ENCODE peak calls at places on chromosomes 11 and 22, in five cellular contexts. One of them, this sample, is unnamed. For H3K4me1, the result is how much of the 10 kb centered on the place peaks cover.

GRCh38 chr22:35399114-35399677 is 744 bp upstream of the MCM5 start:
- DNase-seq in stomach: no peak
- DNase-seq in IMR-90: no peak
- DNase-seq in HAP-1: no peak
- DNase-seq in kidney: peak
- DNase-seq in this sample: no peak

GRCh38 chr11:73598719-73599379 is 937 bp upstream of the FAM168A start:
- DNase-seq in stomach: no peak
- DNase-seq in IMR-90: no peak
- DNase-seq in HAP-1: no peak
- DNase-seq in kidney: no peak
- DNase-seq in this sample: no peak

GRCh38 chr11:284081-285020 is 4.6 kb upstream of the PGGHG start:
- DNase-seq in stomach: no peak
- DNase-seq in IMR-90: no peak
- DNase-seq in HAP-1: peak
- DNase-seq in kidney: peak
- DNase-seq in this sample: no peak

GRCh38 chr11:117796456-117797428 is at the start of gene DSCAML1:
- DNase-seq in stomach: no peak
- DNase-seq in IMR-90: no peak
- DNase-seq in HAP-1: no peak
- DNase-seq in kidney: peak
- DNase-seq in this sample: peak

GRCh38 chr11:121769191-121769590 is 316.4 kb upstream of the SORL1-AS1 start:
- DNase-seq in stomach: no peak
- DNase-seq in IMR-90: no peak
- DNase-seq in HAP-1: no peak
- DNase-seq in kidney: no peak
- DNase-seq in this sample: no peak

GRCh38 chr11:11349870-11350325 is 3.2 kb downstream of the CSNK2A3 start:
- DNase-seq in stomach: no peak
- DNase-seq in IMR-90: peak
- DNase-seq in HAP-1: no peak
- DNase-seq in kidney: no peak
- DNase-seq in this sample: no peak

GRCh38 chr22:28710112-28710888 is 30.7 kb upstream of the TTC28 start:
- DNase-seq in stomach: no peak
- DNase-seq in IMR-90: peak
- DNase-seq in HAP-1: no peak
- DNase-seq in kidney: no peak
- DNase-seq in this sample: no peak

GRCh38 chr11:57568330-57568766 is 876 bp upstream of the UBE2L6 start:
- DNase-seq in stomach: no peak
- DNase-seq in IMR-90: peak
- DNase-seq in HAP-1: peak
- DNase-seq in kidney: no peak
- DNase-seq in this sample: peak

GRCh38 chr11:1397146-1397861 is 7.6 kb downstream of the BRSK2 start:
- DNase-seq in stomach: no peak
- DNase-seq in IMR-90: no peak
- DNase-seq in HAP-1: no peak
- DNase-seq in kidney: no peak
- DNase-seq in this sample: no peak

GRCh38 chr11:69878144-69878883 is 59.1 kb upstream of the FGF3 start:
- DNase-seq in stomach: no peak
- DNase-seq in IMR-90: no peak
- DNase-seq in HAP-1: no peak
- DNase-seq in kidney: peak
- DNase-seq in this sample: peak

GRCh38 chr22:49208003-49208402 is 619.7 kb downstream of the BRD1 start:
- DNase-seq in stomach: peak
- DNase-seq in IMR-90: no peak
- DNase-seq in HAP-1: peak
- DNase-seq in kidney: peak
- DNase-seq in this sample: no peak

GRCh38 chr11:94595061-94595460 is 27.9 kb downstream of the PIWIL4 start:
- DNase-seq in stomach: no peak
- DNase-seq in IMR-90: no peak
- DNase-seq in HAP-1: no peak
- DNase-seq in kidney: no peak
- DNase-seq in this sample: no peak

GRCh38 chr11:109680127-109680526 is 258.1 kb downstream of the C11orf87 start:
- DNase-seq in stomach: no peak
- DNase-seq in IMR-90: peak
- DNase-seq in HAP-1: no peak
- DNase-seq in kidney: no peak
- DNase-seq in this sample: no peak

GRCh38 chr11:132088551-132088950 is 718.1 kb downstream of the NTM start:
- DNase-seq in stomach: no peak
- DNase-seq in IMR-90: no peak
- DNase-seq in HAP-1: no peak
- DNase-seq in kidney: no peak
- DNase-seq in this sample: no peak

GRCh38 chr11:69122642-69123431 is 32.9 kb upstream of the SMIM38 start:
- DNase-seq in stomach: peak
- DNase-seq in IMR-90: peak
- DNase-seq in HAP-1: peak
- DNase-seq in kidney: peak
- DNase-seq in this sample: peak

GRCh38 chr11:125952973-125953372 is 7.1 kb downstream of the VSIG10L2 start:
- DNase-seq in stomach: peak
- DNase-seq in IMR-90: no peak
- DNase-seq in HAP-1: no peak
- DNase-seq in kidney: no peak
- DNase-seq in this sample: no peak

GRCh38 chr11:69697861-69698260 is 6.0 kb downstream of the FGF19 start:
- DNase-seq in stomach: no peak
- DNase-seq in IMR-90: no peak
- DNase-seq in HAP-1: no peak
- DNase-seq in kidney: no peak
- DNase-seq in this sample: no peak

GRCh38 chr11:3058753-3059664 is 1.8 kb upstream of the CARS1 start:
- DNase-seq in stomach: no peak
- DNase-seq in IMR-90: peak
- DNase-seq in HAP-1: no peak
- DNase-seq in kidney: peak
- DNase-seq in this sample: no peak

GRCh38 chr11:84398017-84398626 is 1112.0 kb upstream of the CCDC90B start:
- DNase-seq in stomach: no peak
- DNase-seq in IMR-90: peak
- DNase-seq in HAP-1: peak
- DNase-seq in kidney: no peak
- DNase-seq in this sample: no peak

GRCh38 chr11:111911563-111912401 is at the start of gene CRYAB:
- DNase-seq in stomach: peak
- DNase-seq in IMR-90: peak
- DNase-seq in HAP-1: no peak
- DNase-seq in kidney: peak
- DNase-seq in this sample: no peak

GRCh38 chr22:49930128-49930527 is 11.7 kb downstream of the CRELD2 start:
- DNase-seq in stomach: no peak
- DNase-seq in IMR-90: no peak
- DNase-seq in HAP-1: no peak
- DNase-seq in kidney: no peak
- DNase-seq in this sample: no peak

GRCh38 chr11:57645716-57646085 is 4.0 kb downstream of the YPEL4 start:
- DNase-seq in stomach: no peak
- DNase-seq in IMR-90: no peak
- DNase-seq in HAP-1: no peak
- DNase-seq in kidney: no peak
- DNase-seq in this sample: no peak

GRCh38 chr11:35046606-35047005 is 92.4 kb upstream of the CD44 start:
- DNase-seq in stomach: no peak
- DNase-seq in IMR-90: no peak
- DNase-seq in HAP-1: no peak
- DNase-seq in kidney: no peak
- DNase-seq in this sample: no peak

GRCh38 chr22:19811211-19811621 is 43.5 kb downstream of the GNB1L start:
- DNase-seq in stomach: no peak
- DNase-seq in IMR-90: no peak
- DNase-seq in HAP-1: no peak
- DNase-seq in kidney: peak
- DNase-seq in this sample: no peak

GRCh38 chr11:128515766-128516466 is 71.4 kb downstream of the ETS1 start:
- DNase-seq in stomach: no peak
- DNase-seq in IMR-90: no peak
- DNase-seq in HAP-1: no peak
- DNase-seq in kidney: no peak
- DNase-seq in this sample: no peak

GRCh38 chr11:63682045-63682915 is 980 bp downstream of the RTN3 start:
- DNase-seq in stomach: no peak
- DNase-seq in IMR-90: no peak
- DNase-seq in HAP-1: peak
- DNase-seq in kidney: no peak
- DNase-seq in this sample: no peak

GRCh38 chr22:27323646-27324045 is 477.9 kb downstream of the MN1 start:
- DNase-seq in stomach: no peak
- DNase-seq in IMR-90: no peak
- DNase-seq in HAP-1: no peak
- DNase-seq in kidney: no peak
- DNase-seq in this sample: no peak

GRCh38 chr11:62542750-62543567 is 3.6 kb downstream of the AHNAK start:
- DNase-seq in stomach: peak
- DNase-seq in IMR-90: peak
- DNase-seq in HAP-1: peak
- DNase-seq in kidney: peak
- DNase-seq in this sample: peak
- H3K4me1 ChIP-seq in stomach: half or more
- H3K4me1 ChIP-seq in IMR-90: half or more
- H3K4me1 ChIP-seq in HAP-1: under half
- H3K4me1 ChIP-seq in kidney: under half
- H3K4me1 ChIP-seq in this sample: under half

GRCh38 chr22:17569971-17570511 is 6.7 kb downstream of the SLC25A18 start:
- DNase-seq in stomach: no peak
- DNase-seq in IMR-90: peak
- DNase-seq in HAP-1: no peak
- DNase-seq in kidney: peak
- DNase-seq in this sample: no peak

GRCh38 chr22:17575151-17575550 is 11.9 kb downstream of the SLC25A18 start:
- DNase-seq in stomach: no peak
- DNase-seq in IMR-90: no peak
- DNase-seq in HAP-1: no peak
- DNase-seq in kidney: no peak
- DNase-seq in this sample: no peak

GRCh38 chr22:17575681-17576080 is 12.4 kb downstream of the SLC25A18 start:
- DNase-seq in stomach: no peak
- DNase-seq in IMR-90: no peak
- DNase-seq in HAP-1: no peak
- DNase-seq in kidney: peak
- DNase-seq in this sample: no peak

GRCh38 chr22:17566776-17567175 is 3.5 kb downstream of the SLC25A18 start:
- DNase-seq in stomach: no peak
- DNase-seq in IMR-90: no peak
- DNase-seq in HAP-1: no peak
- DNase-seq in kidney: peak
- DNase-seq in this sample: no peak

DNA sequence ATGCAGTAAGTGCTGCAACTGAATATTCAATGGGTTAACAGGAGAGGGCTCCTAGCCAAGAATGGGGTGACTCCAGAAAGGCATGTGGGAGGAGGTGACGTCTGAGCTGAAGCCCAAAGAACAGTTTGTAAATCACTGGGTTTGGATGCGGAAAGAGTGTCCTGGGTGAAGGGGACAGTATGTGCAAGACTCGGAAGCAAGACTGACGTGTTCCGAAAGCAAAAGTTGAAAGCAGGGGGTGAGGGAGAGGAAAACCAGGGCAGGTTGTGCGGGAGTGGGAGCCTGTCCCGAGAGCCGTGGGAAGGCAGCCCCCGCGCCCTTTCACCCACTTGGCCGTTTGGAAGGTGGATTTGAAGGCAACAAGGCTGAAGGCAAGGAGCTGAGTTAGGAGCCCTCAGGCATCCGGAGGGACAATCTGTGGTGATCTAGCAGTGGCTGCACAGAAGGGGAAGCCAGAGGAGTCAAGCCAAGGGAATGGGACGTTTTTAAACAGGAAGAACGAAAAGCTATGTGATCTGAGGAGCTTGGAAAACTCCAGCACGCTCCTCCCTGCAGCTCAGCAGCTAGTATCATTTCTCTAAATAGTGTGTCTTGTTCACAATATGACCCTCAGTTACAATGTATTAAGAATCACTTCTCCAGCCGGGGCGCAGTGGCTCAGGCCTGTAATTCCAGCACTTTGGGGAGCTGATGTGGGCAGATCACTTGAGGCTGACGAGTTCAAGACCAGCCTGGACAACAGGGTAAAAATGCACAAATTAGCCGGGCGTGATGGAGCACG is 7.7 kb downstream of the SLC25A18 start:
- DNase-seq in stomach: peak
- DNase-seq in IMR-90: peak
- DNase-seq in HAP-1: no peak
- DNase-seq in kidney: peak
- DNase-seq in this sample: no peak
- H3K4me3 ChIP-seq in stomach: peak
- H3K4me3 ChIP-seq in IMR-90: peak
- H3K4me3 ChIP-seq in HAP-1: no peak
- H3K4me3 ChIP-seq in kidney: peak
- H3K4me3 ChIP-seq in this sample: no peak

GRCh38 chr22:33519140-33519973 is 400.9 kb downstream of the LARGE1 start:
- DNase-seq in stomach: no peak
- DNase-seq in IMR-90: peak
- DNase-seq in HAP-1: peak
- DNase-seq in kidney: no peak
- DNase-seq in this sample: no peak
- H3K4me1 ChIP-seq in stomach: under half
- H3K4me1 ChIP-seq in IMR-90: under half
- H3K4me1 ChIP-seq in HAP-1: under half
- H3K4me1 ChIP-seq in kidney: under half
- H3K4me1 ChIP-seq in this sample: under half

DNA sequence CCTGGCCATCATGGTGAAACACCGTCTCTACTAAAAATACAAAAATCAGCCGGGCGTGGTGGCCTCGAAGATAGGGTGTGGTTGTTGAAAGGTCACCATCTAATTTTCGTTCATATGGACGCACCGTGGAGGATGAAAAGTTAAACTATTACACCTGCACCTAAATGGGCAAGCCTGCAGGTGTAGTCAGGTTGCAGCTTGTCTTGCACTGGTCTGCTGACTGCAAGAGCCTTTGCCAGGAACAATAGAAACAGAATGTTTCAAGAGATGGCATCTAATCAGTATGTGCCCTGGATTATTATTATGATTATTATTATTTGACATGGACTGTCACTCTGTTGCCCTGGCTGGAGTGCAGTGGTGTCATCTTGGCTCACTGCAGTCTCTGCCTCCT is 905 bp downstream of the NADSYN1 start:
- DNase-seq in stomach: no peak
- DNase-seq in IMR-90: no peak
- DNase-seq in HAP-1: no peak
- DNase-seq in kidney: no peak
- DNase-seq in this sample: no peak
- H3K4me3 ChIP-seq in stomach: peak
- H3K4me3 ChIP-seq in IMR-90: peak
- H3K4me3 ChIP-seq in HAP-1: peak
- H3K4me3 ChIP-seq in kidney: peak
- H3K4me3 ChIP-seq in this sample: peak